ENCODE peak calls at places on chromosomes 7 and 10, in four cellular contexts. R, K, N and S are unnamed samples.
A peak's percentile ranks its signal among the peaks of the same experiment; 100 is the strongest.

GRCh38 chr7:101516849-101517248 is 112.2 kb downstream of the MYL10 start:
- DNase-seq in R (no peak), N (no peak), K (no peak), S (no peak)

GRCh38 chr7:17651926-17652385 is 288.3 kb downstream of the SNX13 start:
- DNase-seq in R (peak; percentile 24), N (peak; percentile 68), K (peak; percentile 38), S (peak; percentile 66)

GRCh38 chr10:117684211-117684610 is 141.7 kb downstream of the EMX2 start:
- DNase-seq in R (no peak), N (no peak), K (no peak), S (no peak)

GRCh38 chr10:77004917-77005564 is 632.6 kb downstream of the KCNMA1 start:
- DNase-seq in N (peak; percentile 89), K (peak; percentile 14), R (no peak), S (peak; percentile 40)

GRCh38 chr10:32413513-32413912 is 32.4 kb upstream of the CCDC7 start:
- DNase-seq in K (no peak), N (no peak), R (no peak), S (peak; percentile 59)

GRCh38 chr10:95178266-95178665 is 15.8 kb upstream of the ACSM6 start:
- DNase-seq in R (no peak), K (no peak), N (no peak), S (no peak)

GRCh38 chr10:82953909-82954308 is 1078.9 kb downstream of the NRG3 start:
- DNase-seq in R (no peak), K (no peak), N (no peak), S (no peak)

GRCh38 chr10:11042375-11042774 is 24.7 kb downstream of the CELF2 start:
- DNase-seq in R (no peak), K (no peak), N (no peak), S (no peak)

GRCh38 chr10:119650692-119651513 is at the start of gene BAG3:
- DNase-seq in N (peak; percentile 95), R (peak; percentile 95), K (peak; percentile 95), S (peak; percentile 81)

GRCh38 chr7:45625714-45626440 is 51.7 kb downstream of the ADCY1 start:
- DNase-seq in R (no peak), N (no peak), K (no peak), S (peak; percentile 29)

GRCh38 chr10:104589871-104590270 is 51.2 kb upstream of the SORCS3 start:
- DNase-seq in K (no peak), N (no peak), R (no peak), S (no peak)

GRCh38 chr7:46943996-46944395 is 637.9 kb downstream of the TNS3 start:
- DNase-seq in K (no peak), R (no peak), N (no peak), S (no peak)

GRCh38 chr7:100486753-100487446 is 3.2 kb downstream of the NYAP1 start:
- DNase-seq in K (no peak), R (no peak), N (no peak), S (no peak)

GRCh38 chr7:17774248-17774647 is 166.0 kb downstream of the SNX13 start:
- DNase-seq in K (peak; percentile 14), R (no peak), N (no peak), S (peak; percentile 2)

GRCh38 chr10:88172159-88172558 is 308.7 kb downstream of the PTEN start:
- DNase-seq in R (no peak), K (no peak), N (no peak), S (no peak)

GRCh38 chr7:24540956-24541355 is 32.3 kb upstream of the PALS2 start:
- DNase-seq in R (no peak), K (no peak), N (no peak), S (no peak)

GRCh38 chr7:157691521-157692155 is 354.8 kb downstream of the DNAJB6 start:
- DNase-seq in K (no peak), R (no peak), N (no peak), S (no peak)

GRCh38 chr10:48639646-48640045 is 34.8 kb upstream of the ARHGAP22 start:
- DNase-seq in N (no peak), K (no peak), R (no peak), S (no peak)

GRCh38 chr10:18297659-18298058 is 157.4 kb downstream of the CACNB2 start:
- DNase-seq in R (no peak), N (no peak), K (no peak), S (no peak)

GRCh38 chr10:13816195-13816926 is 229.6 kb downstream of the PRPF18 start:
- DNase-seq in K (peak; percentile 81), N (peak; percentile 55), R (no peak), S (peak; percentile 79)

GRCh38 chr7:121157341-121157751 is 168.8 kb downstream of the CPED1 start:
- DNase-seq in K (no peak), N (no peak), R (no peak), S (no peak)

GRCh38 chr10:128065881-128066534 is 60.2 kb downstream of the MKI67 start:
- DNase-seq in K (no peak), R (no peak), N (no peak), S (no peak)

GRCh38 chr10:114682532-114682931 is 24.5 kb upstream of the ABLIM1 start:
- DNase-seq in R (no peak), K (no peak), N (no peak), S (no peak)

GRCh38 chr10:101780187-101780817 is 2.9 kb downstream of the NPM3 start:
- DNase-seq in K (no peak), R (no peak), N (no peak), S (no peak)

GRCh38 chr7:141483044-141483443 is 68.2 kb upstream of the AGK start:
- DNase-seq in K (no peak), R (no peak), N (no peak), S (no peak)

GRCh38 chr10:95315509-95315908 is 24.7 kb upstream of the PDLIM1 start:
- DNase-seq in K (no peak), N (no peak), R (no peak), S (no peak)

GRCh38 chr10:329361-330099 is 194.3 kb downstream of the ZMYND11 start:
- DNase-seq in K (peak; percentile 80), N (peak; percentile 89), R (peak; percentile 92), S (peak; percentile 87)

GRCh38 chr10:326350-326749 is 191.1 kb downstream of the ZMYND11 start:
- DNase-seq in N (no peak), K (no peak), R (no peak), S (peak; percentile 32)

GRCh38 chr10:326894-327635 is 191.8 kb downstream of the ZMYND11 start:
- DNase-seq in R (no peak), N (no peak), K (no peak), S (peak; percentile 23)

GRCh38 chr10:325282-325681 is 190.0 kb downstream of the ZMYND11 start:
- DNase-seq in R (no peak), K (no peak), N (no peak), S (no peak)

DNA sequence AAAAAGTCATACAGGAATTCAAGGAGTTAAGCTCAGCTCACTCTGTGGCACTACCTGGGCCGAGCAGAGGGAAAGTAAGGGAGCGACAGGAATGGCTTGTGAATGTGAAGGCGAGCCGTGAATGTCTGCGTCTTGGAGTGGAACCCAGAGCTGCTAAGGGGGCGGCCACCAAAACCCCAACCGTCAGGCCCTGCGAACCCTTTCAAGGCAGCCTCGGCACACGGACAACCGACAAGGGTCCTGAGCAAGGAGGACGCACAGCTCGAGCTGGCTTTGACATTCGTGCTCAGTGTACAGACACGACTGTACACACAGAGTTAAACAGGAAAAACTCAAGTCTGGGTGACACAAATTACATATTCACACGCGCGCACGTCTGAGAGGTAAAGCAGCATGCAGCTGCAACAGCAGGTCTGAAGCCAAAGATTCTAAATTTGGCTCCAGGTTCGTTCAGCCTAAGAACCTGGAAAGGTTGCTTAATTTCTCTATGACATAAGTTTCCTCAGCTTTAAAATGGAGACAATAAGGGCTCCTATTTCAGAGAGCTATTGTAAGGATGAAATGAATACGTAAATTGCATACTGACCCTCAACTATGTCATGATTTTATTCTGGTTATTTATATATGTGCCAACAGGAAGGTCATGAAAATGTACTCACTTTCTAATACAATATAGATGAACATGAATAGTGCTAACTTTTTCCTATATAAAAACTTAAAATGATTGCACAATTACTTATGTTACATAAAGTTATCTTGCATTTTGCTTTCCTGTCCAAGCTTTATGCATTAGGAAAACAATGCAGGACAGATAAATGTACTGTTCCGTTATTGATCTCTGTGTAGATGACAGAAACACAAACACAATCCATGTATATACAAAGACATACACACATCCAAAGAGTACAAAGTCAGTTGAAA is 192.9 kb downstream of the ZMYND11 start:
- DNase-seq in K (no peak), N (no peak), R (no peak), S (peak; percentile 26)
- H3K27ac ChIP-seq in K (no peak overlapping the region), N (peak overlapping the region; percentile 81), R (no peak overlapping the region), S (no peak overlapping the region)

GRCh38 chr10:78972947-78973900 is 95.5 kb upstream of the ZMIZ1 start:
- DNase-seq in K (peak; percentile 87), R (peak; percentile 80), N (peak; percentile 72), S (peak; percentile 98)
- H3K4me3 ChIP-seq in K (peak overlapping the region; percentile 52), R (peak overlapping the region; percentile 39), N (peak overlapping the region; percentile 39), S (peak overlapping the region; percentile 29)

GRCh38 chr7:136878878-136879277 is 10.4 kb downstream of the CHRM2 start:
- DNase-seq in N (no peak), R (no peak), K (no peak), S (no peak)
- H3K27ac ChIP-seq in N (no peak overlapping the region), R (no peak overlapping the region), K (peak overlapping the region; percentile 46), S (no peak overlapping the region)

DNA sequence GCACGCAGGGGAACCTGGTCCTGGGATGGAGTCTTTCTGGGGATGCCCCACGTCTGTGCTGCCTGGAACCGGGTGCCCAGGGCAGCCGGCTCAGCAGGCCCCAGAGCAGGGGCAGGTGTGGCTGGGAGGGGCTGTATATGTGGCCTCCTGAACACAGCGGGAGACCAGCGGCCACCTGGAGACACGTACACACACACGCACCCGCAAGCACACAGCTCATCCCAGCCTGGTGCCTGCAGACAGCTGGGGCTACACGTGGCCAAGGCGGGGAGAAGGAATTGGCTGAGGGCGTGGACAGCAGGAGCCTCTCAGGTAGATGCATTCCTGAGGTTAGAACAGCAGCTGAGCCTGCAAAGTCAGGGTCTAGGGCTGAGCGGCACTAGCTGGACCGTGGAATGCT is 14.0 kb downstream of the ADAM8 start:
- DNase-seq in K (no peak), N (no peak), R (no peak), S (no peak)
- H3K4me3 ChIP-seq in K (no peak overlapping the region), N (no peak overlapping the region), R (no peak overlapping the region), S (no peak overlapping the region)

GRCh38 chr10:93461807-93462178 is 20.3 kb downstream of the MYOF start:
- DNase-seq in N (no peak), R (no peak), K (no peak), S (no peak)

GRCh38 chr10:93463723-93464511 is 18.2 kb downstream of the MYOF start:
- DNase-seq in R (peak; percentile 52), N (peak; percentile 64), K (no peak), S (no peak)

GRCh38 chr10:93462881-93463280 is 19.3 kb downstream of the MYOF start:
- DNase-seq in R (no peak), K (no peak), N (no peak), S (no peak)

GRCh38 chr10:93461124-93461806 is 20.9 kb downstream of the MYOF start:
- DNase-seq in K (no peak), R (no peak), N (no peak), S (peak; percentile 60)

GRCh38 chr10:93462371-93462770 is 19.8 kb downstream of the MYOF start:
- DNase-seq in N (no peak), R (no peak), K (no peak), S (no peak)
- H3K27ac ChIP-seq in N (peak overlapping the region; percentile 85), R (peak overlapping the region; percentile 91), K (no peak overlapping the region), S (no peak overlapping the region)

GRCh38 chr7:55792048-55792447 is 70.5 kb downstream of the SEPTIN14 start:
- DNase-seq in N (no peak), R (no peak), K (no peak), S (no peak)

GRCh38 chr7:55794527-55794926 is 68.0 kb downstream of the SEPTIN14 start:
- DNase-seq in N (no peak), R (no peak), K (no peak), S (no peak)
- H3K4me3 ChIP-seq in N (no peak overlapping the region), R (no peak overlapping the region), K (no peak overlapping the region), S (no peak overlapping the region)